ENCODE peak calls at places on chromosomes 2 and 18, in nine cellular contexts. X is AG08395, I is sciatic nerve, T is NCI-H510A, B is fibroblast of lung, D is NCI-H2107, L is HEK293T, N is cerebellar nuclear complex, S is GM12865. P is an unnamed sample.

GRCh38 chr2:201070966-201071304 is 536 bp downstream of the HYCC2 start:
- DNase-seq in B (no peak), S (no peak), D (no peak), I (no peak), T (no peak), L (no peak), N (no peak), X (no peak), P (peak)

GRCh38 chr18:12886498-12887126 is 2.6 kb upstream of the PTPN2 start:
- DNase-seq in L (no peak), X (no peak), S (peak), D (no peak), N (no peak), T (peak), I (no peak), B (no peak), P (no peak)

GRCh38 chr2:175976758-175977157 is 25.3 kb downstream of the LNPK start:
- DNase-seq in N (no peak), T (no peak), D (no peak), L (no peak), X (no peak), B (peak), I (no peak), S (no peak), P (no peak)

GRCh38 chr2:45005261-45006002 is 3.8 kb downstream of the SIX2 start:
- DNase-seq in N (no peak), D (no peak), S (no peak), I (no peak), L (no peak), X (no peak), B (no peak), T (no peak), P (no peak)

GRCh38 chr18:35851286-35851967 is 121.1 kb upstream of the RMP24 start:
- DNase-seq in X (no peak), N (no peak), I (no peak), D (no peak), T (no peak), S (no peak), L (no peak), B (no peak), P (no peak)

GRCh38 chr18:49935215-49935614 is 121.9 kb upstream of the ACAA2 start:
- DNase-seq in S (peak), T (no peak), N (no peak), D (no peak), L (no peak), I (no peak), B (no peak), X (no peak), P (no peak)

GRCh38 chr2:84938194-84938879 is 32.6 kb upstream of the KCMF1 start:
- DNase-seq in L (no peak), B (no peak), X (no peak), T (no peak), I (no peak), S (peak), N (no peak), D (no peak), P (no peak)

GRCh38 chr18:63244585-63244984 is 75.0 kb downstream of the BCL2 start:
- DNase-seq in S (no peak), X (no peak), N (no peak), B (no peak), I (no peak), L (no peak), D (no peak), T (no peak), P (no peak)

GRCh38 chr2:134670955-134671354 is 47.8 kb downstream of the TMEM163 start:
- DNase-seq in T (no peak), S (no peak), B (no peak), X (no peak), L (no peak), D (no peak), N (peak), I (no peak), P (peak)

GRCh38 chr2:191635333-191636234 is 42.4 kb upstream of the NABP1 start:
- DNase-seq in N (no peak), S (peak), L (no peak), I (no peak), B (peak), D (no peak), T (no peak), X (peak), P (no peak)

GRCh38 chr2:39708003-39708402 is 42.3 kb downstream of the TMEM178A start:
- DNase-seq in T (no peak), L (no peak), N (no peak), S (no peak), X (no peak), D (no peak), I (no peak), B (no peak), P (no peak)

GRCh38 chr2:145543155-145543554 is 1023.2 kb upstream of the ZEB2 start:
- DNase-seq in X (no peak), N (no peak), L (no peak), T (no peak), D (no peak), S (no peak), B (no peak), I (no peak), P (no peak)

GRCh38 chr2:159713691-159714585 is 1.6 kb downstream of the MARCHF7 start:
- DNase-seq in S (no peak), D (no peak), L (no peak), N (no peak), B (peak), X (peak), T (no peak), I (no peak), P (no peak)

GRCh38 chr2:183269956-183270355 is 145.7 kb downstream of the NUP35 start:
- DNase-seq in D (no peak), L (no peak), S (no peak), I (no peak), X (no peak), N (no peak), T (no peak), B (no peak), P (no peak)

GRCh38 chr18:76380791-76381405 is 114.1 kb downstream of the ZNF516 start:
- DNase-seq in D (no peak), X (peak), I (peak), T (no peak), S (no peak), N (no peak), L (peak), B (no peak), P (no peak)

GRCh38 chr2:191636235-191636543 is 41.7 kb upstream of the NABP1 start:
- DNase-seq in B (peak), X (peak), T (no peak), S (no peak), N (no peak), I (no peak), D (no peak), L (no peak), P (no peak)

GRCh38 chr18:59454909-59455727 is 96.1 kb upstream of the LMAN1 start:
- DNase-seq in L (peak), I (no peak), B (no peak), N (no peak), T (no peak), S (no peak), X (no peak), D (no peak), P (no peak)